ENCODE peak calls at places on chromosomes 13 and 19, in ten cellular contexts. One of them, this sample, is unnamed.

GRCh38 chr19:46289724-46290619 is 6.9 kb upstream of the HIF3A start:
- DNase-seq in BE2C: no peak
- DNase-seq in NCI-H526 treated with DMSO at 0.1 percent for 48 hours: no peak
- DNase-seq in T-helper 1 cell: no peak
- DNase-seq in ELR: no peak
- DNase-seq in heart right ventricle: no peak
- DNase-seq in endothelial cell: no peak
- DNase-seq in lower leg skin: no peak
- DNase-seq in GM10248: no peak
- DNase-seq in NCI-H1930: no peak
- DNase-seq in this sample: no peak

GRCh38 chr19:18650468-18651001 is 13.7 kb downstream of the KLHL26 start:
- DNase-seq in lower leg skin: peak
- DNase-seq in heart right ventricle: peak
- DNase-seq in GM10248: no peak
- DNase-seq in NCI-H1930: no peak
- DNase-seq in NCI-H526 treated with DMSO at 0.1 percent for 48 hours: no peak
- DNase-seq in T-helper 1 cell: no peak
- DNase-seq in ELR: peak
- DNase-seq in BE2C: no peak
- DNase-seq in endothelial cell: no peak
- DNase-seq in this sample: peak

GRCh38 chr19:31232220-31232619 is 117.0 kb downstream of the TSHZ3 start:
- DNase-seq in lower leg skin: no peak
- DNase-seq in NCI-H1930: no peak
- DNase-seq in endothelial cell: no peak
- DNase-seq in T-helper 1 cell: no peak
- DNase-seq in NCI-H526 treated with DMSO at 0.1 percent for 48 hours: no peak
- DNase-seq in ELR: peak
- DNase-seq in BE2C: no peak
- DNase-seq in heart right ventricle: no peak
- DNase-seq in GM10248: no peak
- DNase-seq in this sample: peak

GRCh38 chr13:62781866-62782265 is 1366.2 kb upstream of the PCDH20 start:
- DNase-seq in NCI-H526 treated with DMSO at 0.1 percent for 48 hours: no peak
- DNase-seq in lower leg skin: no peak
- DNase-seq in T-helper 1 cell: no peak
- DNase-seq in endothelial cell: no peak
- DNase-seq in heart right ventricle: no peak
- DNase-seq in GM10248: no peak
- DNase-seq in ELR: peak
- DNase-seq in NCI-H1930: no peak
- DNase-seq in BE2C: no peak
- DNase-seq in this sample: no peak

GRCh38 chr13:88246239-88246638 is 575.1 kb downstream of the SLITRK5 start:
- DNase-seq in BE2C: peak
- DNase-seq in GM10248: no peak
- DNase-seq in lower leg skin: no peak
- DNase-seq in heart right ventricle: no peak
- DNase-seq in T-helper 1 cell: no peak
- DNase-seq in NCI-H1930: no peak
- DNase-seq in endothelial cell: no peak
- DNase-seq in ELR: no peak
- DNase-seq in NCI-H526 treated with DMSO at 0.1 percent for 48 hours: no peak
- DNase-seq in this sample: no peak

GRCh38 chr13:60759499-60759898 is 362.5 kb downstream of the TDRD3 start:
- DNase-seq in ELR: no peak
- DNase-seq in lower leg skin: no peak
- DNase-seq in NCI-H526 treated with DMSO at 0.1 percent for 48 hours: no peak
- DNase-seq in endothelial cell: peak
- DNase-seq in NCI-H1930: no peak
- DNase-seq in heart right ventricle: no peak
- DNase-seq in T-helper 1 cell: no peak
- DNase-seq in BE2C: no peak
- DNase-seq in GM10248: no peak
- DNase-seq in this sample: no peak

GRCh38 chr13:111480976-111481375 is 160.5 kb downstream of the TEX29 start:
- DNase-seq in NCI-H1930: peak
- DNase-seq in GM10248: no peak
- DNase-seq in heart right ventricle: no peak
- DNase-seq in lower leg skin: no peak
- DNase-seq in endothelial cell: no peak
- DNase-seq in ELR: no peak
- DNase-seq in BE2C: no peak
- DNase-seq in T-helper 1 cell: no peak
- DNase-seq in NCI-H526 treated with DMSO at 0.1 percent for 48 hours: peak
- DNase-seq in this sample: no peak

GRCh38 chr13:95137096-95137495 is 164.2 kb downstream of the ABCC4 start:
- DNase-seq in lower leg skin: no peak
- DNase-seq in GM10248: peak
- DNase-seq in NCI-H526 treated with DMSO at 0.1 percent for 48 hours: no peak
- DNase-seq in endothelial cell: no peak
- DNase-seq in ELR: peak
- DNase-seq in NCI-H1930: no peak
- DNase-seq in heart right ventricle: no peak
- DNase-seq in BE2C: no peak
- DNase-seq in T-helper 1 cell: no peak
- DNase-seq in this sample: peak

GRCh38 chr13:23743269-23743668 is 145.9 kb downstream of the MIPEP start:
- DNase-seq in endothelial cell: no peak
- DNase-seq in NCI-H526 treated with DMSO at 0.1 percent for 48 hours: no peak
- DNase-seq in NCI-H1930: no peak
- DNase-seq in lower leg skin: no peak
- DNase-seq in T-helper 1 cell: no peak
- DNase-seq in BE2C: no peak
- DNase-seq in heart right ventricle: no peak
- DNase-seq in GM10248: peak
- DNase-seq in ELR: no peak
- DNase-seq in this sample: no peak